ENCODE peak calls at places on chromosomes 4 and X, in six cellular contexts. One of them, this sample, is unnamed.

GRCh38 chrX:96611619-96612362 is 72.9 kb upstream of the DIAPH2 start:
- DNase-seq in GM23248: peak
- DNase-seq in tibial nerve: no peak
- DNase-seq in right lobe of liver: no peak
- DNase-seq in upper lobe of right lung: no peak
- DNase-seq in kidney epithelial cell: no peak
- DNase-seq in this sample: no peak

GRCh38 chr4:108045687-108046024 is 56.0 kb downstream of the HADH start:
- DNase-seq in upper lobe of right lung: no peak
- DNase-seq in kidney epithelial cell: no peak
- DNase-seq in right lobe of liver: no peak
- DNase-seq in GM23248: peak
- DNase-seq in tibial nerve: no peak
- DNase-seq in this sample: no peak

GRCh38 chr4:100421356-100421978 is 96.4 kb downstream of the EMCN start:
- DNase-seq in tibial nerve: no peak
- DNase-seq in right lobe of liver: no peak
- DNase-seq in kidney epithelial cell: no peak
- DNase-seq in GM23248: peak
- DNase-seq in upper lobe of right lung: no peak
- DNase-seq in this sample: no peak

GRCh38 chr4:123340381-123340701 is 56.3 kb upstream of the SPRY1 start:
- DNase-seq in upper lobe of right lung: no peak
- DNase-seq in GM23248: peak
- DNase-seq in tibial nerve: no peak
- DNase-seq in kidney epithelial cell: no peak
- DNase-seq in right lobe of liver: no peak
- DNase-seq in this sample: no peak

GRCh38 chr4:48138936-48139335 is 4.9 kb upstream of the TXK start:
- DNase-seq in kidney epithelial cell: no peak
- DNase-seq in GM23248: no peak
- DNase-seq in tibial nerve: no peak
- DNase-seq in right lobe of liver: no peak
- DNase-seq in upper lobe of right lung: no peak
- DNase-seq in this sample: no peak

GRCh38 chr4:6910340-6910959 is 824 bp downstream of the TBC1D14 start:
- DNase-seq in GM23248: peak
- DNase-seq in tibial nerve: no peak
- DNase-seq in kidney epithelial cell: no peak
- DNase-seq in right lobe of liver: peak
- DNase-seq in upper lobe of right lung: no peak
- DNase-seq in this sample: no peak

GRCh38 chr4:73508651-73509050 is 27.1 kb downstream of the AFM start:
- DNase-seq in GM23248: no peak
- DNase-seq in upper lobe of right lung: no peak
- DNase-seq in kidney epithelial cell: no peak
- DNase-seq in tibial nerve: no peak
- DNase-seq in right lobe of liver: no peak
- DNase-seq in this sample: no peak

GRCh38 chr4:1369091-1369450 is 22.1 kb downstream of the UVSSA start:
- DNase-seq in upper lobe of right lung: peak
- DNase-seq in kidney epithelial cell: no peak
- DNase-seq in tibial nerve: no peak
- DNase-seq in GM23248: no peak
- DNase-seq in right lobe of liver: peak
- DNase-seq in this sample: no peak

GRCh38 chr4:180617203-180617602 is 1626.0 kb upstream of the TENM3 start:
- DNase-seq in kidney epithelial cell: no peak
- DNase-seq in upper lobe of right lung: no peak
- DNase-seq in right lobe of liver: no peak
- DNase-seq in GM23248: no peak
- DNase-seq in tibial nerve: no peak
- DNase-seq in this sample: no peak

GRCh38 chrX:153336128-153336894 is 2.4 kb downstream of the ZNF275 start:
- DNase-seq in upper lobe of right lung: no peak
- DNase-seq in tibial nerve: no peak
- DNase-seq in GM23248: peak
- DNase-seq in kidney epithelial cell: no peak
- DNase-seq in right lobe of liver: no peak
- DNase-seq in this sample: no peak

GRCh38 chr4:127781303-127782024 is 658 bp upstream of the HSPA4L start:
- DNase-seq in upper lobe of right lung: peak
- DNase-seq in GM23248: peak
- DNase-seq in kidney epithelial cell: no peak
- DNase-seq in right lobe of liver: peak
- DNase-seq in tibial nerve: peak
- DNase-seq in this sample: no peak

GRCh38 chrX:20320461-20321159 is 53.9 kb upstream of the RPS6KA3 start:
- DNase-seq in upper lobe of right lung: no peak
- DNase-seq in kidney epithelial cell: no peak
- DNase-seq in tibial nerve: no peak
- DNase-seq in GM23248: no peak
- DNase-seq in right lobe of liver: no peak
- DNase-seq in this sample: no peak
- H3K4me3 ChIP-seq in upper lobe of right lung: no peak
- H3K4me3 ChIP-seq in kidney epithelial cell: no peak
- H3K4me3 ChIP-seq in tibial nerve: no peak
- H3K4me3 ChIP-seq in GM23248: no peak
- H3K4me3 ChIP-seq in right lobe of liver: no peak
- H3K4me3 ChIP-seq in this sample: no peak

DNA sequence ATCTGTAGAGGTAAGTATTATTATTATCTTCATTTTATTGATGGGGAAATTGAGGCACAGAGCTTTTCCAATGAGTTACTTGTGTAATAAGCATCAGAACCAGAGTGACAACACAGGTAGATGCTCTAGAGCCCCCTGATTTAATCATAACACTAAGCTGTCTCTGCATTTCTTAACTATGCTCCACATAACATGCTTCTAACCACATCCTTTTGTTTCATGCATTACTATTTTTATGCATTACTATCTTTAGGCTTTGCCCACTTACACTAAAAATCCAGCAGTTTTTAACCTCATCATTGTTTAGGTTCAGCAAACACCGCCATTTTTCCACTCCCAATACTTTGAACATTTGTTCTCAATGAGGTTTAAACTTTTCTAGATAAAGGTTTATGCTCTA is 1900.8 kb upstream of the PCDH10 start:
- DNase-seq in tibial nerve: no peak
- DNase-seq in right lobe of liver: no peak
- DNase-seq in GM23248: no peak
- DNase-seq in upper lobe of right lung: no peak
- DNase-seq in kidney epithelial cell: no peak
- DNase-seq in this sample: no peak
- H3K4me3 ChIP-seq in tibial nerve: no peak
- H3K4me3 ChIP-seq in right lobe of liver: no peak
- H3K4me3 ChIP-seq in GM23248: no peak
- H3K4me3 ChIP-seq in upper lobe of right lung: no peak
- H3K4me3 ChIP-seq in kidney epithelial cell: no peak
- H3K4me3 ChIP-seq in this sample: no peak

GRCh38 chrX:49054073-49054762 is 4.6 kb upstream of the CCDC120 start:
- DNase-seq in tibial nerve: no peak
- DNase-seq in right lobe of liver: no peak
- DNase-seq in GM23248: no peak
- DNase-seq in upper lobe of right lung: no peak
- DNase-seq in kidney epithelial cell: no peak
- DNase-seq in this sample: no peak
- H3K4me3 ChIP-seq in tibial nerve: peak
- H3K4me3 ChIP-seq in right lobe of liver: peak
- H3K4me3 ChIP-seq in GM23248: peak
- H3K4me3 ChIP-seq in upper lobe of right lung: peak
- H3K4me3 ChIP-seq in kidney epithelial cell: peak
- H3K4me3 ChIP-seq in this sample: peak

GRCh38 chrX:56728752-56729151 is 291 bp upstream of the NBDY start:
- DNase-seq in kidney epithelial cell: no peak
- DNase-seq in GM23248: peak
- DNase-seq in upper lobe of right lung: no peak
- DNase-seq in right lobe of liver: no peak
- DNase-seq in tibial nerve: no peak
- DNase-seq in this sample: no peak
- H3K4me3 ChIP-seq in kidney epithelial cell: peak
- H3K4me3 ChIP-seq in GM23248: peak
- H3K4me3 ChIP-seq in upper lobe of right lung: peak
- H3K4me3 ChIP-seq in right lobe of liver: peak
- H3K4me3 ChIP-seq in tibial nerve: peak
- H3K4me3 ChIP-seq in this sample: peak

DNA sequence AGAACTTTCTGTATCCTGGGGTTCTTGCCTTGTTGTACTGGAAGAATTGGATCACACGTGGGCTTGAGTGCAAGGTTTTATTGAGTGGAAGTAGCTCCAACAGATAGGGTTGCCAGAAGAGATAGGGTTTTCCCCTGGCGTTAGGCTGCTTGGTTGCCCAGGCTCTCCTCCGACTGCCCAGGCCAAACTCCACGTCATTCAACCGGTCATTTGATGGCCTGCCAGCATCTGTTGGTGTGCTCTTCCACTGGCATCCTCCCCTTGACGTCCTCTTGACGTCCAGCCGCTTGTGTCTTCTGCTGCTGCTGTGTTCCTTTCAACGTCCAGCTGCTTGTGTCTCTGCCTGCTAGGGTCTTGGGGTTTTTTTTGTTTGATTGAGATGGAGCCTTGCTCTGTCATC is 340.3 kb upstream of the ZCCHC13 start:
- DNase-seq in GM23248: peak
- DNase-seq in tibial nerve: no peak
- DNase-seq in upper lobe of right lung: no peak
- DNase-seq in right lobe of liver: peak
- DNase-seq in kidney epithelial cell: no peak
- DNase-seq in this sample: no peak
- H3K4me3 ChIP-seq in GM23248: no peak
- H3K4me3 ChIP-seq in tibial nerve: no peak
- H3K4me3 ChIP-seq in upper lobe of right lung: no peak
- H3K4me3 ChIP-seq in right lobe of liver: no peak
- H3K4me3 ChIP-seq in kidney epithelial cell: no peak
- H3K4me3 ChIP-seq in this sample: no peak